ENCODE peak calls at places on chromosome 2, in eight cellular contexts. One of them, this sample, is unnamed.
A peak's percentile ranks its signal among the peaks of the same experiment; 100 is the strongest.

GRCh38 chr2:191582355-191582754 is 95.6 kb upstream of the NABP1 start:
- DNase-seq in Calu3: peak; percentile 22
- DNase-seq in DND-41: no peak
- DNase-seq in head of caudate nucleus: no peak
- DNase-seq in C1 segment of cervical spinal cord: no peak
- DNase-seq in activated effector memory CD4-positive, alpha-beta T cell treated with Interleukin-2 at 50 U/mL for 16 hours: no peak
- DNase-seq in WTC11: no peak
- DNase-seq in effector memory CD4-positive, alpha-beta T cell: no peak
- DNase-seq in this sample: no peak

GRCh38 chr2:197278804-197279763 is 31.5 kb downstream of the ANKRD44 start:
- DNase-seq in Calu3: no peak
- DNase-seq in DND-41: no peak
- DNase-seq in head of caudate nucleus: no peak
- DNase-seq in C1 segment of cervical spinal cord: no peak
- DNase-seq in activated effector memory CD4-positive, alpha-beta T cell treated with Interleukin-2 at 50 U/mL for 16 hours: no peak
- DNase-seq in WTC11: no peak
- DNase-seq in effector memory CD4-positive, alpha-beta T cell: no peak
- DNase-seq in this sample: no peak

GRCh38 chr2:166568409-166568808 is 74.4 kb upstream of the SCN7A start:
- DNase-seq in Calu3: no peak
- DNase-seq in DND-41: no peak
- DNase-seq in head of caudate nucleus: no peak
- DNase-seq in C1 segment of cervical spinal cord: no peak
- DNase-seq in activated effector memory CD4-positive, alpha-beta T cell treated with Interleukin-2 at 50 U/mL for 16 hours: no peak
- DNase-seq in WTC11: no peak
- DNase-seq in effector memory CD4-positive, alpha-beta T cell: no peak
- DNase-seq in this sample: no peak

GRCh38 chr2:240383099-240383758 is 52.2 kb upstream of the GPC1 start:
- DNase-seq in Calu3: no peak
- DNase-seq in DND-41: no peak
- DNase-seq in head of caudate nucleus: no peak
- DNase-seq in C1 segment of cervical spinal cord: no peak
- DNase-seq in activated effector memory CD4-positive, alpha-beta T cell treated with Interleukin-2 at 50 U/mL for 16 hours: no peak
- DNase-seq in WTC11: no peak
- DNase-seq in effector memory CD4-positive, alpha-beta T cell: no peak
- DNase-seq in this sample: no peak

GRCh38 chr2:218284106-218284811 is 8.0 kb downstream of the TMBIM1 start:
- DNase-seq in Calu3: peak; percentile 71
- DNase-seq in DND-41: no peak
- DNase-seq in head of caudate nucleus: no peak
- DNase-seq in C1 segment of cervical spinal cord: no peak
- DNase-seq in activated effector memory CD4-positive, alpha-beta T cell treated with Interleukin-2 at 50 U/mL for 16 hours: peak; percentile 49
- DNase-seq in WTC11: no peak
- DNase-seq in effector memory CD4-positive, alpha-beta T cell: peak; percentile 57
- DNase-seq in this sample: no peak

GRCh38 chr2:171794918-171795317 is 99.1 kb downstream of the SLC25A12 start:
- DNase-seq in Calu3: no peak
- DNase-seq in DND-41: no peak
- DNase-seq in head of caudate nucleus: no peak
- DNase-seq in C1 segment of cervical spinal cord: no peak
- DNase-seq in activated effector memory CD4-positive, alpha-beta T cell treated with Interleukin-2 at 50 U/mL for 16 hours: no peak
- DNase-seq in WTC11: no peak
- DNase-seq in effector memory CD4-positive, alpha-beta T cell: no peak
- DNase-seq in this sample: peak; percentile 85

GRCh38 chr2:61988462-61989366 is 83.2 kb downstream of the COMMD1 start:
- DNase-seq in Calu3: no peak
- DNase-seq in DND-41: no peak
- DNase-seq in head of caudate nucleus: no peak
- DNase-seq in C1 segment of cervical spinal cord: no peak
- DNase-seq in activated effector memory CD4-positive, alpha-beta T cell treated with Interleukin-2 at 50 U/mL for 16 hours: no peak
- DNase-seq in WTC11: no peak
- DNase-seq in effector memory CD4-positive, alpha-beta T cell: no peak
- DNase-seq in this sample: no peak

GRCh38 chr2:8413589-8414135 is 268.2 kb upstream of the ID2 start:
- DNase-seq in Calu3: no peak
- DNase-seq in DND-41: no peak
- DNase-seq in head of caudate nucleus: no peak
- DNase-seq in C1 segment of cervical spinal cord: no peak
- DNase-seq in activated effector memory CD4-positive, alpha-beta T cell treated with Interleukin-2 at 50 U/mL for 16 hours: no peak
- DNase-seq in WTC11: no peak
- DNase-seq in effector memory CD4-positive, alpha-beta T cell: no peak
- DNase-seq in this sample: no peak

GRCh38 chr2:161059388-161059787 is 100.8 kb upstream of the TANK start:
- DNase-seq in Calu3: no peak
- DNase-seq in DND-41: no peak
- DNase-seq in head of caudate nucleus: no peak
- DNase-seq in C1 segment of cervical spinal cord: no peak
- DNase-seq in activated effector memory CD4-positive, alpha-beta T cell treated with Interleukin-2 at 50 U/mL for 16 hours: no peak
- DNase-seq in WTC11: no peak
- DNase-seq in effector memory CD4-positive, alpha-beta T cell: no peak
- DNase-seq in this sample: no peak

GRCh38 chr2:194495046-194495445 is 1162.0 kb upstream of the SLC39A10 start:
- DNase-seq in Calu3: no peak
- DNase-seq in DND-41: no peak
- DNase-seq in head of caudate nucleus: no peak
- DNase-seq in C1 segment of cervical spinal cord: no peak
- DNase-seq in activated effector memory CD4-positive, alpha-beta T cell treated with Interleukin-2 at 50 U/mL for 16 hours: no peak
- DNase-seq in WTC11: no peak
- DNase-seq in effector memory CD4-positive, alpha-beta T cell: no peak
- DNase-seq in this sample: no peak

This sample was measured in neural progenitor cell.